ENCODE peak calls at places on chromosomes 16 and 17, in eight cellular contexts. B is T-helper 17 cell; Q is iPS DF 6.9; V is HEK293T; U is stimulated activated CD8-positive, alpha-beta memory T cell treated with anti-CD3 and anti-CD28 coated beads, Interleukin-12 subunit alpha, Interleukin-12 subunit beta, amount 100 ng/mL, for 1 hour; D is activated CD8-positive, alpha-beta memory T cell treated with anti-CD3 and anti-CD28 coated beads for 48 hours; T is effector CD8-positive, alpha-beta T cell; I is memory B cell. O is an unnamed sample.
A peak's percentile ranks its signal among the peaks of the same experiment; 100 is the strongest.

GRCh38 chr17:81635973-81636504 is 873 bp downstream of the NPLOC4 start:
- DNase-seq in U (no peak), T (no peak), D (no peak), I (no peak), Q (no peak), V (no peak), B (no peak), O (no peak)

GRCh38 chr17:40956401-40957254 is 10.1 kb downstream of the KRT39 start:
- DNase-seq in T (no peak), I (no peak), Q (no peak), V (no peak), B (no peak), U (no peak), D (no peak), O (no peak)

GRCh38 chr16:57540387-57540786 is 2.1 kb upstream of the ADGRG5 start:
- DNase-seq in T (no peak), Q (no peak), V (no peak), D (no peak), I (no peak), U (no peak), B (no peak), O (no peak)

GRCh38 chr17:15444805-15445204 is 22.6 kb downstream of the CDRT4 start:
- DNase-seq in U (no peak), T (no peak), B (no peak), Q (no peak), D (no peak), V (peak; percentile 33), I (no peak), O (no peak)

GRCh38 chr17:10198509-10199249 is at the start of gene GAS7:
- DNase-seq in V (peak; percentile 68), I (peak; percentile 19), U (no peak), B (no peak), D (peak; percentile 23), Q (no peak), T (no peak), O (peak; percentile 52)

GRCh38 chr17:1730345-1731193 is 6.1 kb downstream of the WDR81 start:
- DNase-seq in T (no peak), D (no peak), I (no peak), U (no peak), V (no peak), Q (no peak), B (no peak), O (no peak)

GRCh38 chr16:85990861-85991301 is 91.9 kb downstream of the IRF8 start:
- DNase-seq in B (no peak), D (no peak), Q (no peak), U (no peak), T (no peak), V (no peak), I (peak; percentile 56), O (no peak)

GRCh38 chr17:1627219-1627986 is 1.2 kb downstream of the SLC43A2 start:
- DNase-seq in Q (no peak), B (no peak), T (no peak), D (no peak), U (no peak), I (peak; percentile 55), V (no peak), O (peak; percentile 59)

GRCh38 chr16:89425523-89425922 is 64.8 kb downstream of the ANKRD11 start:
- DNase-seq in U (no peak), I (no peak), B (no peak), Q (no peak), V (no peak), D (no peak), T (no peak), O (no peak)

GRCh38 chr17:44006581-44007345 is 2.3 kb downstream of the NAGS start:
- DNase-seq in V (peak; percentile 97), I (peak; percentile 86), D (peak; percentile 94), B (peak; percentile 86), T (peak; percentile 96), Q (peak; percentile 85), U (peak; percentile 96), O (peak; percentile 59)

GRCh38 chr17:59561042-59561441 is 4.4 kb upstream of the DHX40 start:
- DNase-seq in D (no peak), T (no peak), I (no peak), U (no peak), Q (peak; percentile 22), B (no peak), V (peak; percentile 17), O (peak; percentile 15)

GRCh38 chr17:77285594-77286390 is 145.0 kb downstream of the SEC14L1 start:
- DNase-seq in D (no peak), T (no peak), Q (no peak), V (no peak), U (no peak), I (no peak), B (no peak), O (no peak)

GRCh38 chr16:2025251-2025650 is 1.5 kb upstream of the NHERF2 start:
- DNase-seq in B (no peak), I (no peak), Q (no peak), U (no peak), T (no peak), V (no peak), D (no peak), O (no peak)

GRCh38 chr17:27631897-27632725 is 1.1 kb downstream of the LGALS9 start:
- DNase-seq in Q (no peak), D (no peak), B (no peak), T (no peak), U (no peak), I (no peak), V (no peak), O (no peak)

GRCh38 chr17:75927286-75927922 is 13.4 kb downstream of the FBF1 start:
- DNase-seq in I (no peak), U (no peak), V (peak; percentile 78), B (no peak), T (no peak), D (no peak), Q (no peak), O (no peak)

GRCh38 chr17:73941919-73942530 is 261.5 kb upstream of the RPL38 start:
- DNase-seq in D (no peak), Q (no peak), V (no peak), U (no peak), B (no peak), T (no peak), I (no peak), O (no peak)

O was measured in globus pallidus.